ENCODE peak calls at places on chromosomes 3 and 15, in four cellular contexts. One of them, this sample, is unnamed.

GRCh38 chr15:67186226-67186649 is 68.2 kb downstream of the AAGAB start:
- DNase-seq in psoas muscle: peak; percentile 88
- DNase-seq in right lobe of liver: no peak
- DNase-seq in fibroblast of lung: no peak
- DNase-seq in this sample: no peak

GRCh38 chr3:32973982-32974381 is 22.5 kb downstream of the CCR4 start:
- DNase-seq in psoas muscle: no peak
- DNase-seq in right lobe of liver: no peak
- DNase-seq in fibroblast of lung: peak; percentile 14
- DNase-seq in this sample: no peak

GRCh38 chr3:73007992-73008712 is 11.5 kb downstream of the PPP4R2 start:
- DNase-seq in psoas muscle: no peak
- DNase-seq in right lobe of liver: no peak
- DNase-seq in fibroblast of lung: no peak
- DNase-seq in this sample: no peak

GRCh38 chr15:92384391-92384790 is 9.3 kb upstream of the ST8SIA2 start:
- DNase-seq in psoas muscle: no peak
- DNase-seq in right lobe of liver: no peak
- DNase-seq in fibroblast of lung: no peak
- DNase-seq in this sample: no peak

GRCh38 chr15:95887666-95888480 is 442.6 kb upstream of the NR2F2 start:
- DNase-seq in psoas muscle: no peak
- DNase-seq in right lobe of liver: no peak
- DNase-seq in fibroblast of lung: peak; percentile 22
- DNase-seq in this sample: no peak

GRCh38 chr3:147493666-147494065 is 84.5 kb downstream of the ZIC1 start:
- DNase-seq in psoas muscle: no peak
- DNase-seq in right lobe of liver: no peak
- DNase-seq in fibroblast of lung: peak; percentile 1
- DNase-seq in this sample: no peak

GRCh38 chr3:22098000-22098399 is 347.0 kb upstream of the ZNF385D start:
- DNase-seq in psoas muscle: no peak
- DNase-seq in right lobe of liver: no peak
- DNase-seq in fibroblast of lung: no peak
- DNase-seq in this sample: no peak

GRCh38 chr3:123723527-123724168 is 138.8 kb upstream of the HACD2 start:
- DNase-seq in psoas muscle: no peak
- DNase-seq in right lobe of liver: no peak
- DNase-seq in fibroblast of lung: peak; percentile 69
- DNase-seq in this sample: peak; percentile 70

GRCh38 chr3:135150282-135150681 is 355.2 kb downstream of the EPHB1 start:
- DNase-seq in psoas muscle: no peak
- DNase-seq in right lobe of liver: no peak
- DNase-seq in fibroblast of lung: no peak
- DNase-seq in this sample: no peak

GRCh38 chr3:136802481-136802996 is 16.4 kb upstream of the SLC35G2 start:
- DNase-seq in psoas muscle: no peak
- DNase-seq in right lobe of liver: no peak
- DNase-seq in fibroblast of lung: peak; percentile 52
- DNase-seq in this sample: no peak

GRCh38 chr3:102229062-102229655 is 205.7 kb upstream of the ZPLD1 start:
- DNase-seq in psoas muscle: peak; percentile 72
- DNase-seq in right lobe of liver: no peak
- DNase-seq in fibroblast of lung: peak; percentile 50
- DNase-seq in this sample: peak; percentile 76

GRCh38 chr3:1830851-1831250 is 267.8 kb upstream of the CNTN4 start:
- DNase-seq in psoas muscle: no peak
- DNase-seq in right lobe of liver: no peak
- DNase-seq in fibroblast of lung: no peak
- DNase-seq in this sample: no peak

GRCh38 chr3:56957520-56957919 is 102.9 kb upstream of the SPATA12 start:
- DNase-seq in psoas muscle: no peak
- DNase-seq in right lobe of liver: no peak
- DNase-seq in fibroblast of lung: no peak
- DNase-seq in this sample: no peak

GRCh38 chr3:184337315-184337714 is at the start of gene FAM131A:
- DNase-seq in psoas muscle: peak; percentile 78
- DNase-seq in right lobe of liver: no peak
- DNase-seq in fibroblast of lung: peak; percentile 61
- DNase-seq in this sample: no peak

GRCh38 chr15:58222698-58223097 is 84.5 kb downstream of the AQP9 start:
- DNase-seq in psoas muscle: no peak
- DNase-seq in right lobe of liver: no peak
- DNase-seq in fibroblast of lung: peak; percentile 54
- DNase-seq in this sample: no peak

GRCh38 chr3:147654827-147655226 is 245.7 kb downstream of the ZIC1 start:
- DNase-seq in psoas muscle: no peak
- DNase-seq in right lobe of liver: no peak
- DNase-seq in fibroblast of lung: peak; percentile 87
- DNase-seq in this sample: no peak

GRCh38 chr3:270688-271087 is 74.1 kb downstream of the CHL1 start:
- DNase-seq in psoas muscle: no peak
- DNase-seq in right lobe of liver: no peak
- DNase-seq in fibroblast of lung: no peak
- DNase-seq in this sample: no peak

GRCh38 chr15:45794304-45794703 is 159.5 kb downstream of the SQOR start:
- DNase-seq in psoas muscle: no peak
- DNase-seq in right lobe of liver: no peak
- DNase-seq in fibroblast of lung: no peak
- DNase-seq in this sample: no peak

GRCh38 chr3:184648726-184649125 is 63.1 kb downstream of the MAGEF1 start:
- DNase-seq in psoas muscle: no peak
- DNase-seq in right lobe of liver: no peak
- DNase-seq in fibroblast of lung: no peak
- DNase-seq in this sample: no peak

GRCh38 chr3:20503394-20504082 is 317.5 kb upstream of the SGO1 start:
- DNase-seq in psoas muscle: no peak
- DNase-seq in right lobe of liver: no peak
- DNase-seq in fibroblast of lung: no peak
- DNase-seq in this sample: no peak

GRCh38 chr3:172038823-172039222 is 555 bp upstream of the FNDC3B start:
- DNase-seq in psoas muscle: peak; percentile 55
- DNase-seq in right lobe of liver: no peak
- DNase-seq in fibroblast of lung: peak; percentile 30
- DNase-seq in this sample: no peak

GRCh38 chr15:51842852-51843737 is 13.6 kb downstream of the TMOD3 start:
- DNase-seq in psoas muscle: no peak
- DNase-seq in right lobe of liver: no peak
- DNase-seq in fibroblast of lung: peak; percentile 82
- DNase-seq in this sample: no peak

GRCh38 chr3:159583662-159584061 is 405.0 kb upstream of the IL12A start:
- DNase-seq in psoas muscle: no peak
- DNase-seq in right lobe of liver: no peak
- DNase-seq in fibroblast of lung: peak; percentile 51
- DNase-seq in this sample: no peak

GRCh38 chr15:77418341-77419049 is 1.4 kb downstream of the PEAK1 start:
- DNase-seq in psoas muscle: no peak
- DNase-seq in right lobe of liver: no peak
- DNase-seq in fibroblast of lung: peak; percentile 64
- DNase-seq in this sample: no peak

GRCh38 chr15:101445562-101446526 is 43.7 kb downstream of the PCSK6 start:
- DNase-seq in psoas muscle: peak; percentile 90
- DNase-seq in right lobe of liver: peak; percentile 75
- DNase-seq in fibroblast of lung: peak; percentile 10
- DNase-seq in this sample: no peak

GRCh38 chr15:50939911-50940310 is 31.4 kb downstream of the AP4E1 start:
- DNase-seq in psoas muscle: no peak
- DNase-seq in right lobe of liver: no peak
- DNase-seq in fibroblast of lung: peak; percentile 57
- DNase-seq in this sample: no peak

GRCh38 chr3:152193673-152194267 is 75.0 kb upstream of the MBNL1 start:
- DNase-seq in psoas muscle: peak; percentile 19
- DNase-seq in right lobe of liver: no peak
- DNase-seq in fibroblast of lung: no peak
- DNase-seq in this sample: no peak

GRCh38 chr3:116946376-116946775 is 236.8 kb downstream of the TUSC7 start:
- DNase-seq in psoas muscle: no peak
- DNase-seq in right lobe of liver: no peak
- DNase-seq in fibroblast of lung: no peak
- DNase-seq in this sample: no peak

GRCh38 chr15:25181290-25182097 is 226.7 kb downstream of the SNRPN start:
- DNase-seq in psoas muscle: peak; percentile 26
- DNase-seq in right lobe of liver: peak; percentile 25
- DNase-seq in fibroblast of lung: no peak
- DNase-seq in this sample: no peak

GRCh38 chr15:68196445-68197169 is 8.5 kb downstream of the CALML4 start:
- DNase-seq in psoas muscle: no peak
- DNase-seq in right lobe of liver: no peak
- DNase-seq in fibroblast of lung: no peak
- DNase-seq in this sample: no peak

GRCh38 chr3:123447749-123448502 is 964 bp downstream of the ADCY5 start:
- DNase-seq in psoas muscle: peak; percentile 59
- DNase-seq in right lobe of liver: peak; percentile 53
- DNase-seq in fibroblast of lung: no peak
- DNase-seq in this sample: peak; percentile 76

GRCh38 chr15:40275954-40276353 is 6.9 kb downstream of the ANKRD63 start:
- DNase-seq in psoas muscle: no peak
- DNase-seq in right lobe of liver: no peak
- DNase-seq in fibroblast of lung: no peak
- DNase-seq in this sample: no peak

GRCh38 chr15:88745696-88746095 is 57.5 kb upstream of the ACAN start:
- DNase-seq in psoas muscle: no peak
- DNase-seq in right lobe of liver: no peak
- DNase-seq in fibroblast of lung: peak; percentile 59
- DNase-seq in this sample: no peak

GRCh38 chr3:141410408-141410807 is 42.1 kb downstream of the ZBTB38 start:
- DNase-seq in psoas muscle: peak; percentile 84
- DNase-seq in right lobe of liver: peak; percentile 71
- DNase-seq in fibroblast of lung: peak; percentile 60
- DNase-seq in this sample: no peak

GRCh38 chr15:64532921-64533320 is 72.5 kb downstream of the ZNF609 start:
- DNase-seq in psoas muscle: no peak
- DNase-seq in right lobe of liver: no peak
- DNase-seq in fibroblast of lung: no peak
- DNase-seq in this sample: no peak

DNA sequence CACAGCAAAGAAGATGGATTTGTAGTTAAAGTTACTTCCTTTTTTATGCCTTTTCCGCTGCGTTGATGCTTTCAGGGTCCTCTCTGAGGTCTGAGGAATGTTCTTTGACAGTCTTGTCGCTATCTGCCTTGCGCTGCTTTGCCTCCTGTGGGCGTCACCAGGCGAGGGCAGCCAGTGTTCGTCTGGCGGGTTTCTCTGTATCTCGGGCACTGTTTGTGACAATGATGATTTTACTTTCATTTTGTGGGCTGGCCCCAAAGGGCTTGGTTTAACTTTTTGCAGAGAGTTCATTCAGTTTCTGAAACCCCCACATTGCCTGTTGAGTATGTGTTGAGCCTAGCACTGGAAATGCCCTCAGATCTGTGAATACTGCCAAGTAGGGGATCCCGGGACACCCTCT is 24.6 kb upstream of the SACM1L start:
- DNase-seq in psoas muscle: no peak
- DNase-seq in right lobe of liver: no peak
- DNase-seq in fibroblast of lung: no peak
- DNase-seq in this sample: no peak
- TF ChIP-seq CTCF in psoas muscle: no peak
- TF ChIP-seq CTCF in right lobe of liver: no peak
- TF ChIP-seq CTCF in fibroblast of lung: no peak
- TF ChIP-seq CTCF in this sample: no peak

GRCh38 chr15:43899928-43900327 is 73.1 kb downstream of the WDR76 start:
- DNase-seq in psoas muscle: no peak
- DNase-seq in right lobe of liver: no peak
- DNase-seq in fibroblast of lung: no peak
- DNase-seq in this sample: no peak

GRCh38 chr15:43896543-43896942 is 69.7 kb downstream of the WDR76 start:
- DNase-seq in psoas muscle: no peak
- DNase-seq in right lobe of liver: no peak
- DNase-seq in fibroblast of lung: no peak
- DNase-seq in this sample: no peak

GRCh38 chr15:43895586-43895985 is 68.8 kb downstream of the WDR76 start:
- DNase-seq in psoas muscle: no peak
- DNase-seq in right lobe of liver: no peak
- DNase-seq in fibroblast of lung: no peak
- DNase-seq in this sample: no peak

GRCh38 chr15:43889072-43889471 is 62.3 kb downstream of the WDR76 start:
- DNase-seq in psoas muscle: no peak
- DNase-seq in right lobe of liver: no peak
- DNase-seq in fibroblast of lung: no peak
- DNase-seq in this sample: no peak

DNA sequence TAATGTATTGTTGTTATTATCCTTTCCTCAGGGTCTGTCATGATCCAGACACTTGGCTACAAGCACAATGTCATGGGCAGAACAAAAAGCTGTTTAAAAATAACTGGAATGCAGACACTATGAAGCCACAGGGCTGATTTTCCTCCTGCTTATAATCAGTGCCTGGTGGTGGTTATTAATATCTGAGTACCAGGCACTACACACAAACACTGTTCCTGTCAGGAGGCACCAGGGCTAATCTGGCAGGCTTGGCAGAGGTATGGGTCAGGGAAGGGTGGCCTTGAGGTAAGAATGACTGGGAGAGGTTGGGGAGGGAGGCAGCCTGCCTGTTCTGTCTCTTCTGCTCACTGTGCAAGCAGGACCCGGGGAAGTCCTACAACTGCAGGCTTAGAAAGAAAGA is 67.2 kb downstream of the WDR76 start:
- DNase-seq in psoas muscle: no peak
- DNase-seq in right lobe of liver: no peak
- DNase-seq in fibroblast of lung: no peak
- DNase-seq in this sample: no peak
- TF ChIP-seq CTCF in psoas muscle: no peak
- TF ChIP-seq CTCF in right lobe of liver: no peak
- TF ChIP-seq CTCF in fibroblast of lung: no peak
- TF ChIP-seq CTCF in this sample: no peak

GRCh38 chr3:58519668-58520402 is 17.2 kb downstream of the ACOX2 start:
- DNase-seq in psoas muscle: no peak
- DNase-seq in right lobe of liver: peak; percentile 83
- DNase-seq in fibroblast of lung: no peak
- DNase-seq in this sample: no peak
- TF ChIP-seq CTCF in psoas muscle: no peak
- TF ChIP-seq CTCF in right lobe of liver: no peak
- TF ChIP-seq CTCF in fibroblast of lung: no peak
- TF ChIP-seq CTCF in this sample: no peak

DNA sequence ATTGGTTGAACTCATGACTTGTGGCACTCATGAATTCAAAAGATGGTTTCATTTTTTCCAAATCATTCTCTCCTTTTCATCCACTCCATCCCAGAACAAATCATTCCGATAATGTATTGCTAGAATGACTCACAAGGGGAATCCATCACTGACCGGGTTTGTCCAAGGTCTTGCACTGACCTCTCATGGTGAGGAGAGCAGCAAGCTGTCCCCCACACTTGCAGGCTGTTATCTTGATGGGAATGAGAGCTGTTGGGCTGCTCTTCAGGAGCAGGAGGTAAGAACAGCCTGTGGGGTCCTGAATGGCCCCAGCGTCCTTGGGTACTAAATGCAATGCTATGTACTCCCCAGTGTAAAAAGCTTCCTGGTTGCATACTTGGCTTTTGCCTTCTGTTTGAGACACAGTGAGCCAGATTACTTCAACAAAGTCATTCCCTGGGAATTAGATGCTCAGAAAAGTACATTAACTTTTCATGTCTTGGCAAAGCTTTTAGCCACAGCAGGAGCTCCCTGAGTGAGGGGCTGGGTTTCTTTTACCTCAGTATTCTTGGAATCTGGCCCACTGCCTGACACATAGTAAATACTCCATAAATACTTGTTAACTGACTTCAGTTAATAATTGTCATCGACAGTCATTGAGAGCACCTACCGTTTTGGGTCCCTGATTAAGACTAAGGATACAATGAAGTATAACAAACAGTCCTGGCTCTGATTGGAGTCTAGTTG is 24.1 kb downstream of the CCNL1 start:
- DNase-seq in psoas muscle: no peak
- DNase-seq in right lobe of liver: no peak
- DNase-seq in fibroblast of lung: peak; percentile 86
- DNase-seq in this sample: no peak
- TF ChIP-seq CTCF in psoas muscle: no peak
- TF ChIP-seq CTCF in right lobe of liver: peak; percentile 48
- TF ChIP-seq CTCF in fibroblast of lung: peak; percentile 24
- TF ChIP-seq CTCF in this sample: no peak

This sample was measured in endothelial cell.